ENCODE peak calls at places on chromosomes 6 and 20, in five cellular contexts. One of them, this sample, is unnamed.

GRCh38 chr6:136326038-136326561 is 36.5 kb upstream of the BCLAF1 start:
- DNase-seq in mesenchymal stem cell: peak; percentile 51
- DNase-seq in IMR-90: peak; percentile 62
- DNase-seq in H9: no peak
- DNase-seq in neuronal stem cell: no peak
- DNase-seq in this sample: peak; percentile 58

GRCh38 chr20:3046677-3047462 is 1.0 kb downstream of the MRPS26 start:
- DNase-seq in H9: peak; percentile 77
- DNase-seq in IMR-90: no peak
- DNase-seq in neuronal stem cell: no peak
- DNase-seq in mesenchymal stem cell: no peak
- DNase-seq in this sample: peak; percentile 58

GRCh38 chr6:1606533-1607235 is 3.0 kb upstream of the FOXC1 start:
- DNase-seq in neuronal stem cell: no peak
- DNase-seq in H9: peak; percentile 80
- DNase-seq in mesenchymal stem cell: no peak
- DNase-seq in IMR-90: no peak
- DNase-seq in this sample: peak; percentile 85

GRCh38 chr6:98203170-98203806 is 631.1 kb upstream of the POU3F2 start:
- DNase-seq in neuronal stem cell: peak; percentile 49
- DNase-seq in H9: no peak
- DNase-seq in IMR-90: peak; percentile 0
- DNase-seq in mesenchymal stem cell: peak; percentile 2
- DNase-seq in this sample: peak; percentile 61

GRCh38 chr6:39599996-39600395 is 125.2 kb downstream of the KIF6 start:
- DNase-seq in mesenchymal stem cell: peak; percentile 48
- DNase-seq in IMR-90: no peak
- DNase-seq in H9: no peak
- DNase-seq in neuronal stem cell: no peak
- DNase-seq in this sample: no peak

GRCh38 chr6:33452496-33452895 is 1.9 kb upstream of the ZBTB9 start:
- DNase-seq in H9: no peak
- DNase-seq in mesenchymal stem cell: no peak
- DNase-seq in IMR-90: no peak
- DNase-seq in neuronal stem cell: no peak
- DNase-seq in this sample: no peak

GRCh38 chr20:63048516-63049190 is 41.9 kb upstream of the BHLHE23 start:
- DNase-seq in neuronal stem cell: no peak
- DNase-seq in mesenchymal stem cell: no peak
- DNase-seq in IMR-90: no peak
- DNase-seq in H9: no peak
- DNase-seq in this sample: no peak

GRCh38 chr20:32870985-32871384 is 12.3 kb downstream of the EFCAB8 start:
- DNase-seq in neuronal stem cell: no peak
- DNase-seq in mesenchymal stem cell: no peak
- DNase-seq in H9: no peak
- DNase-seq in IMR-90: no peak
- DNase-seq in this sample: no peak

GRCh38 chr6:138289739-138290138 is 71.4 kb upstream of the PBOV1 start:
- DNase-seq in H9: peak; percentile 55
- DNase-seq in neuronal stem cell: no peak
- DNase-seq in mesenchymal stem cell: no peak
- DNase-seq in IMR-90: no peak
- DNase-seq in this sample: peak; percentile 63

GRCh38 chr6:27810768-27811298 is 101.4 kb downstream of the OR2B2 start:
- DNase-seq in IMR-90: no peak
- DNase-seq in neuronal stem cell: no peak
- DNase-seq in H9: no peak
- DNase-seq in mesenchymal stem cell: peak; percentile 25
- DNase-seq in this sample: peak; percentile 45

GRCh38 chr20:19712737-19713260 is 45.3 kb upstream of the RIN2 start:
- DNase-seq in IMR-90: peak; percentile 8
- DNase-seq in H9: no peak
- DNase-seq in mesenchymal stem cell: no peak
- DNase-seq in neuronal stem cell: no peak
- DNase-seq in this sample: no peak

GRCh38 chr6:44100088-44100550 is 27.1 kb downstream of the MRPL14 start:
- DNase-seq in H9: no peak
- DNase-seq in IMR-90: peak; percentile 37
- DNase-seq in mesenchymal stem cell: peak; percentile 58
- DNase-seq in neuronal stem cell: no peak
- DNase-seq in this sample: peak; percentile 54

GRCh38 chr20:53157443-53158408 is 185.6 kb downstream of the TSHZ2 start:
- DNase-seq in IMR-90: peak; percentile 53
- DNase-seq in neuronal stem cell: peak; percentile 20
- DNase-seq in H9: peak; percentile 83
- DNase-seq in mesenchymal stem cell: peak; percentile 22
- DNase-seq in this sample: peak; percentile 87

GRCh38 chr6:161434921-161435411 is 161.1 kb upstream of the AGPAT4 start:
- DNase-seq in H9: no peak
- DNase-seq in neuronal stem cell: no peak
- DNase-seq in mesenchymal stem cell: peak; percentile 54
- DNase-seq in IMR-90: peak; percentile 95
- DNase-seq in this sample: no peak

GRCh38 chr6:160042014-160042773 is 73.3 kb downstream of the IGF2R start:
- DNase-seq in IMR-90: peak; percentile 49
- DNase-seq in neuronal stem cell: no peak
- DNase-seq in H9: no peak
- DNase-seq in mesenchymal stem cell: no peak
- DNase-seq in this sample: no peak

GRCh38 chr6:130105996-130106704 is 87.8 kb downstream of the L3MBTL3 start:
- DNase-seq in mesenchymal stem cell: no peak
- DNase-seq in IMR-90: no peak
- DNase-seq in H9: no peak
- DNase-seq in neuronal stem cell: no peak
- DNase-seq in this sample: no peak

GRCh38 chr6:109878291-109878690 is 99.8 kb upstream of the GPR6 start:
- DNase-seq in H9: no peak
- DNase-seq in mesenchymal stem cell: no peak
- DNase-seq in IMR-90: no peak
- DNase-seq in neuronal stem cell: no peak
- DNase-seq in this sample: no peak

GRCh38 chr6:149985506-149985937 is 21.8 kb downstream of the ULBP1 start:
- DNase-seq in mesenchymal stem cell: no peak
- DNase-seq in neuronal stem cell: no peak
- DNase-seq in H9: no peak
- DNase-seq in IMR-90: no peak
- DNase-seq in this sample: no peak

GRCh38 chr6:35557239-35557638 is 44.5 kb upstream of the TULP1 start:
- DNase-seq in H9: no peak
- DNase-seq in IMR-90: no peak
- DNase-seq in mesenchymal stem cell: no peak
- DNase-seq in neuronal stem cell: no peak
- DNase-seq in this sample: no peak

GRCh38 chr6:3813150-3813780 is 35.9 kb upstream of the FAM50B start:
- DNase-seq in H9: no peak
- DNase-seq in IMR-90: peak; percentile 56
- DNase-seq in mesenchymal stem cell: peak; percentile 61
- DNase-seq in neuronal stem cell: no peak
- DNase-seq in this sample: no peak

GRCh38 chr6:56555438-56555872 is 87.2 kb downstream of the DST start:
- DNase-seq in IMR-90: peak; percentile 73
- DNase-seq in mesenchymal stem cell: peak; percentile 32
- DNase-seq in H9: no peak
- DNase-seq in neuronal stem cell: no peak
- DNase-seq in this sample: peak; percentile 41

GRCh38 chr6:11122380-11122779 is 10.9 kb upstream of the ERVFRD-1 start:
- DNase-seq in neuronal stem cell: no peak
- DNase-seq in IMR-90: no peak
- DNase-seq in mesenchymal stem cell: no peak
- DNase-seq in H9: no peak
- DNase-seq in this sample: no peak

DNA sequence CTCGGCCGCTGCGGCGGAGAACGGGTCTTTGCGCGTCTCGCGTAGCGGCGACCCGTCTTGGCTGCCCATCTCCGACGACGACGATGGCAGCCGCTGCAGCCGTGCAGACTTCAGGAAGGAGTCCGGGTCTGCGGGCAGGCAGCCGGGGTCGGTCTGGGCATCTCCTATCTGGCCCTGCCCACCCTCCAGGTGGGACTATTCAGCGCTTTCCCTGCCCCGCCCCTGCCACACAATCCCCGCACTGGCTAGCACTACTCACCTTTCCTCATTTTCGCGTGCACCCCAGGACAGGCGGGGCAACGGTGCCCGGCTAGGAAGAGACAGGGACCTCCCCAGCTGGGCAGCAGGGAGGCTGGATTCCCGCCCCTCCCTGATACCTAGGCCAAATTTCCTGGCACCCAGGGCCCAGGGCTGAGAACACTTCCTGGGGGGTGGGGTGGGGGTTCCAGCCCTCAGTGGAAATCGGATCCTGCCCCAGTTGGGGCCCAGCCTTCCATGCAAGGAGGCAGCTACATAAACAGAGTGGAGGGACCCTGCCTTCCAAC is 9.2 kb downstream of the GGT7 start:
- DNase-seq in neuronal stem cell: no peak
- DNase-seq in mesenchymal stem cell: no peak
- DNase-seq in H9: no peak
- DNase-seq in IMR-90: no peak
- DNase-seq in this sample: no peak
- H2BK5ac ChIP-seq in neuronal stem cell: no peak overlapping the region
- H2BK5ac ChIP-seq in mesenchymal stem cell: no peak overlapping the region
- H2BK5ac ChIP-seq in H9: no peak overlapping the region
- H2BK5ac ChIP-seq in IMR-90: no peak overlapping the region
- H2BK5ac ChIP-seq in this sample: no peak overlapping the region

GRCh38 chr6:118886641-118887040 is 7.3 kb upstream of the ASF1A start:
- DNase-seq in H9: no peak
- DNase-seq in mesenchymal stem cell: no peak
- DNase-seq in neuronal stem cell: no peak
- DNase-seq in IMR-90: no peak
- DNase-seq in this sample: no peak

GRCh38 chr6:118881440-118882313 is 12.3 kb upstream of the ASF1A start:
- DNase-seq in H9: peak; percentile 48
- DNase-seq in mesenchymal stem cell: no peak
- DNase-seq in IMR-90: no peak
- DNase-seq in neuronal stem cell: no peak
- DNase-seq in this sample: peak; percentile 57

GRCh38 chr6:118876814-118877213 is 17.1 kb upstream of the ASF1A start:
- DNase-seq in mesenchymal stem cell: peak; percentile 36
- DNase-seq in neuronal stem cell: no peak
- DNase-seq in IMR-90: peak; percentile 85
- DNase-seq in H9: no peak
- DNase-seq in this sample: no peak

GRCh38 chr6:118877806-118878205 is 16.1 kb upstream of the ASF1A start:
- DNase-seq in mesenchymal stem cell: no peak
- DNase-seq in IMR-90: no peak
- DNase-seq in H9: no peak
- DNase-seq in neuronal stem cell: no peak
- DNase-seq in this sample: no peak

DNA sequence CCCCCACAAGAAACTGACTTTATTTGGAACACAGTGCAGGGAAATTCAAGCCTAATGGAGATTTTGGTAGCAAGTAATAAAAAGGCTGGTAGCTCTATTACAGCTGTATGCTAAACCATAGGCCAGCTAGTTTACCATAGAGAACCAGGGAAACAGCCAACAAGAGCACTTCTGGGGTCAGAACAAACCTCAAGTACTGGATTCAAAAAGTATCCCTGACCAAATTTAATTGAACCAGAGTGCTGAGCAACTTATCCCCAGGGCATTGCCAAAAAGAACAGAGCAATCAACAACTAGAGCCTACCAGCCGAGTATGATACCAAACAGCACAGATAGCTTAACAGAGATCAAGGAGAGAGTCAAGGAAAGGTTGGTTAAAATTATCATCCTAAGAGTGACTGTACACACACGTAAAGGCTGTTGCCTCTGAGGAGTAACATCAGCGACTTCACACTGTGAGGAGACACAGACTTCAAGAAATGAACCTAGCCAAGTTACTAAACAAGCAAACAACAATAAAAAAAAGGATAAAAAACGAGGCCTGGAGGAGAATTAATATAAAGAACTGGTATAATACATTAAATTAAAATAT is 11.5 kb upstream of the ASF1A start:
- DNase-seq in mesenchymal stem cell: no peak
- DNase-seq in H9: no peak
- DNase-seq in IMR-90: no peak
- DNase-seq in neuronal stem cell: no peak
- DNase-seq in this sample: no peak
- H2BK5ac ChIP-seq in mesenchymal stem cell: no peak overlapping the region
- H2BK5ac ChIP-seq in H9: no peak overlapping the region
- H2BK5ac ChIP-seq in IMR-90: no peak overlapping the region
- H2BK5ac ChIP-seq in neuronal stem cell: no peak overlapping the region
- H2BK5ac ChIP-seq in this sample: no peak overlapping the region

GRCh38 chr6:157982297-157982579 is 575 bp downstream of the SYNJ2 start:
- DNase-seq in IMR-90: no peak
- DNase-seq in mesenchymal stem cell: peak; percentile 70
- DNase-seq in neuronal stem cell: peak; percentile 21
- DNase-seq in H9: peak; percentile 82
- DNase-seq in this sample: peak; percentile 77
- H2BK5ac ChIP-seq in IMR-90: peak overlapping the region; percentile 30
- H2BK5ac ChIP-seq in mesenchymal stem cell: no peak overlapping the region
- H2BK5ac ChIP-seq in neuronal stem cell: peak overlapping the region; percentile 92
- H2BK5ac ChIP-seq in H9: no peak overlapping the region
- H2BK5ac ChIP-seq in this sample: no peak overlapping the region

GRCh38 chr20:45823949-45824835 is 2.9 kb downstream of the TNNC2 start:
- DNase-seq in IMR-90: no peak
- DNase-seq in mesenchymal stem cell: peak; percentile 33
- DNase-seq in neuronal stem cell: no peak
- DNase-seq in H9: peak; percentile 87
- DNase-seq in this sample: peak; percentile 85
- H2BK5ac ChIP-seq in IMR-90: no peak overlapping the region
- H2BK5ac ChIP-seq in mesenchymal stem cell: no peak overlapping the region
- H2BK5ac ChIP-seq in neuronal stem cell: peak overlapping the region; percentile 39
- H2BK5ac ChIP-seq in H9: no peak overlapping the region
- H2BK5ac ChIP-seq in this sample: no peak overlapping the region

DNA sequence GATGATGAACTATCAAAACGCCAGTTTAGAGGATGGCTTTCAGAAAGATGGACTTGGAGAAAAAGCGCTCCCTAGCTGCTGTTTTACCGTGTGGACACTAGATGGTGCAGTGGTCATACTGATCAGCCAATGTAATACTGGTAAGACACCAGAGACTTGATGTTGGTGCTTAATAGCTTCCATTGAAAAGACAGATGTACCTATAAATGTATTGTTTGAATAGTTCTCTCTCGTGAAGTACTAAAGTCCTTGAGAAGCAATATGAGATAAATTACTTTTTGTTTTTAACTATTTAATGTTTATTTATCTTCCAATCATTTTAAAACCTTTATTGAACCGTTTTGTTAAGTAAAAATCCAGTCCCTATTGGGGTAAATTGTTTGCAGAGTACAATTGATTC is 63.9 kb upstream of the FUCA2 start:
- DNase-seq in neuronal stem cell: peak; percentile 65
- DNase-seq in mesenchymal stem cell: peak; percentile 78
- DNase-seq in H9: peak; percentile 49
- DNase-seq in IMR-90: peak; percentile 86
- DNase-seq in this sample: peak; percentile 80
- H2BK5ac ChIP-seq in neuronal stem cell: no peak overlapping the region
- H2BK5ac ChIP-seq in mesenchymal stem cell: no peak overlapping the region
- H2BK5ac ChIP-seq in H9: no peak overlapping the region
- H2BK5ac ChIP-seq in IMR-90: no peak overlapping the region
- H2BK5ac ChIP-seq in this sample: no peak overlapping the region

GRCh38 chr6:157710604-157711003 is 112.4 kb upstream of the SNX9 start:
- DNase-seq in neuronal stem cell: no peak
- DNase-seq in IMR-90: no peak
- DNase-seq in mesenchymal stem cell: peak; percentile 31
- DNase-seq in H9: no peak
- DNase-seq in this sample: no peak
- H2BK5ac ChIP-seq in neuronal stem cell: no peak overlapping the region
- H2BK5ac ChIP-seq in IMR-90: no peak overlapping the region
- H2BK5ac ChIP-seq in mesenchymal stem cell: no peak overlapping the region
- H2BK5ac ChIP-seq in H9: no peak overlapping the region
- H2BK5ac ChIP-seq in this sample: no peak overlapping the region